ENCODE peak calls at places on chromosomes 3 and 15, in ten cellular contexts. P is AG08395; Y is aorta; H is KBM-7; W is AG04450; Q is SW480; B is activated T-helper 1 cell treated with anti-CD3 and anti-CD28 coated beads, Interleukin-2, amount 50 U/mL, for 16 hours; E is CD8-positive, alpha-beta memory T cell; C is astrocyte of the spinal cord; O is non-pigmented ciliary epithelial cell. N is an unnamed sample.

GRCh38 chr15:101159096-101159935 is 92.5 kb downstream of the CHSY1 start:
- DNase-seq in E (peak), Q (no peak), C (peak), O (no peak), Y (no peak), W (no peak), B (no peak), H (no peak), P (no peak), N (no peak)

GRCh38 chr15:45429974-45430792 is 51.8 kb upstream of the GATM start:
- DNase-seq in P (peak), E (peak), Y (peak), C (peak), Q (no peak), B (peak), W (peak), O (no peak), H (peak), N (peak)

GRCh38 chr15:42736793-42737528 is at the start of gene CDAN1:
- DNase-seq in W (peak), B (peak), C (peak), O (peak), Y (peak), P (peak), Q (peak), E (peak), H (peak), N (peak)

GRCh38 chr15:74768771-74769342 is 13.0 kb upstream of the CSK start:
- DNase-seq in H (peak), W (no peak), E (peak), B (no peak), Y (peak), C (peak), O (no peak), Q (peak), P (peak), N (no peak)

GRCh38 chr3:185153170-185153733 is 392 bp upstream of the C3orf70 start:
- DNase-seq in O (no peak), C (peak), W (no peak), E (no peak), Q (peak), Y (peak), H (no peak), P (peak), B (no peak), N (no peak)

GRCh38 chr3:8709801-8710524 is 23.6 kb upstream of the CAV3 start:
- DNase-seq in P (peak), W (no peak), Y (no peak), Q (no peak), E (no peak), C (no peak), O (no peak), H (no peak), B (no peak), N (no peak)

GRCh38 chr15:38868326-38869114 is 303.9 kb upstream of the RASGRP1 start:
- DNase-seq in C (peak), O (peak), Q (peak), P (peak), W (peak), E (no peak), H (no peak), B (no peak), Y (no peak), N (peak)

GRCh38 chr3:46843508-46843907 is 19.7 kb downstream of the MYL3 start:
- DNase-seq in B (no peak), H (no peak), P (no peak), E (no peak), Q (no peak), Y (no peak), C (no peak), O (no peak), W (no peak), N (no peak)

GRCh38 chr3:196073188-196073838 is 8.6 kb downstream of the TFRC start:
- DNase-seq in O (no peak), C (peak), Y (no peak), E (peak), P (peak), Q (peak), H (peak), B (peak), W (peak), N (peak)

N was measured in amniotic epithelial cell.